ENCODE peak calls at places on chromosomes 12 and 14, in eight cellular contexts. One of them, this sample, is unnamed.

GRCh38 chr12:31491819-31492598 is 98.9 kb downstream of the DENND5B start:
- DNase-seq in OCI-LY7: no peak
- DNase-seq in hepatocyte: peak; percentile 39
- DNase-seq in upper lobe of left lung: no peak
- DNase-seq in fibroblast of lung: peak; percentile 94
- DNase-seq in CD8-positive, alpha-beta T cell: no peak
- DNase-seq in astrocyte: peak; percentile 93
- DNase-seq in GM13977: no peak
- DNase-seq in this sample: no peak

GRCh38 chr12:112606611-112607366 is 184.8 kb upstream of the RPH3A start:
- DNase-seq in OCI-LY7: peak; percentile 5
- DNase-seq in hepatocyte: no peak
- DNase-seq in upper lobe of left lung: no peak
- DNase-seq in fibroblast of lung: no peak
- DNase-seq in CD8-positive, alpha-beta T cell: no peak
- DNase-seq in astrocyte: no peak
- DNase-seq in GM13977: no peak
- DNase-seq in this sample: no peak

GRCh38 chr14:59451849-59452248 is 13.3 kb downstream of the GPR135 start:
- DNase-seq in OCI-LY7: no peak
- DNase-seq in hepatocyte: no peak
- DNase-seq in upper lobe of left lung: no peak
- DNase-seq in fibroblast of lung: no peak
- DNase-seq in CD8-positive, alpha-beta T cell: no peak
- DNase-seq in astrocyte: no peak
- DNase-seq in GM13977: no peak
- DNase-seq in this sample: no peak

GRCh38 chr12:2853626-2854025 is 3.2 kb downstream of the TEX52 start:
- DNase-seq in OCI-LY7: no peak
- DNase-seq in hepatocyte: peak; percentile 89
- DNase-seq in upper lobe of left lung: peak; percentile 86
- DNase-seq in fibroblast of lung: peak; percentile 63
- DNase-seq in CD8-positive, alpha-beta T cell: peak; percentile 55
- DNase-seq in astrocyte: peak; percentile 49
- DNase-seq in GM13977: peak; percentile 53
- DNase-seq in this sample: peak; percentile 23

GRCh38 chr12:57090924-57091632 is 2.2 kb downstream of the NAB2 start:
- DNase-seq in OCI-LY7: no peak
- DNase-seq in hepatocyte: no peak
- DNase-seq in upper lobe of left lung: peak; percentile 62
- DNase-seq in fibroblast of lung: peak; percentile 22
- DNase-seq in CD8-positive, alpha-beta T cell: no peak
- DNase-seq in astrocyte: no peak
- DNase-seq in GM13977: peak; percentile 3
- DNase-seq in this sample: no peak

GRCh38 chr14:30333934-30334333 is 225.0 kb upstream of the G2E3 start:
- DNase-seq in OCI-LY7: no peak
- DNase-seq in hepatocyte: no peak
- DNase-seq in upper lobe of left lung: no peak
- DNase-seq in fibroblast of lung: peak; percentile 14
- DNase-seq in CD8-positive, alpha-beta T cell: no peak
- DNase-seq in astrocyte: no peak
- DNase-seq in GM13977: no peak
- DNase-seq in this sample: no peak

GRCh38 chr12:26857465-26858176 is 24.6 kb upstream of the ITPR2 start:
- DNase-seq in OCI-LY7: no peak
- DNase-seq in hepatocyte: no peak
- DNase-seq in upper lobe of left lung: no peak
- DNase-seq in fibroblast of lung: no peak
- DNase-seq in CD8-positive, alpha-beta T cell: no peak
- DNase-seq in astrocyte: no peak
- DNase-seq in GM13977: no peak
- DNase-seq in this sample: no peak

GRCh38 chr12:13973981-13974380 is 7.4 kb downstream of the GRIN2B start:
- DNase-seq in OCI-LY7: no peak
- DNase-seq in hepatocyte: no peak
- DNase-seq in upper lobe of left lung: no peak
- DNase-seq in fibroblast of lung: no peak
- DNase-seq in CD8-positive, alpha-beta T cell: no peak
- DNase-seq in astrocyte: no peak
- DNase-seq in GM13977: no peak
- DNase-seq in this sample: no peak

GRCh38 chr12:47768323-47768811 is 4.7 kb upstream of the SLC48A1 start:
- DNase-seq in OCI-LY7: no peak
- DNase-seq in hepatocyte: no peak
- DNase-seq in upper lobe of left lung: no peak
- DNase-seq in fibroblast of lung: peak; percentile 74
- DNase-seq in CD8-positive, alpha-beta T cell: no peak
- DNase-seq in astrocyte: peak; percentile 54
- DNase-seq in GM13977: no peak
- DNase-seq in this sample: no peak

GRCh38 chr12:112032292-112032691 is 19.1 kb downstream of the ERP29 start:
- DNase-seq in OCI-LY7: no peak
- DNase-seq in hepatocyte: no peak
- DNase-seq in upper lobe of left lung: no peak
- DNase-seq in fibroblast of lung: no peak
- DNase-seq in CD8-positive, alpha-beta T cell: no peak
- DNase-seq in astrocyte: no peak
- DNase-seq in GM13977: no peak
- DNase-seq in this sample: no peak

GRCh38 chr12:53626702-53627169 is 554 bp upstream of the ATF7 start:
- DNase-seq in OCI-LY7: no peak
- DNase-seq in hepatocyte: no peak
- DNase-seq in upper lobe of left lung: no peak
- DNase-seq in fibroblast of lung: no peak
- DNase-seq in CD8-positive, alpha-beta T cell: no peak
- DNase-seq in astrocyte: no peak
- DNase-seq in GM13977: peak; percentile 32
- DNase-seq in this sample: no peak

GRCh38 chr12:125203145-125203765 is 138.0 kb downstream of the AACS start:
- DNase-seq in OCI-LY7: peak; percentile 75
- DNase-seq in hepatocyte: no peak
- DNase-seq in upper lobe of left lung: no peak
- DNase-seq in fibroblast of lung: no peak
- DNase-seq in CD8-positive, alpha-beta T cell: no peak
- DNase-seq in astrocyte: no peak
- DNase-seq in GM13977: peak; percentile 39
- DNase-seq in this sample: no peak
- TF ChIP-seq CTCF in OCI-LY7: peak; percentile 93
- TF ChIP-seq CTCF in hepatocyte: peak; percentile 48
- TF ChIP-seq CTCF in upper lobe of left lung: peak; percentile 39
- TF ChIP-seq CTCF in fibroblast of lung: peak; percentile 48
- TF ChIP-seq CTCF in CD8-positive, alpha-beta T cell: no peak
- TF ChIP-seq CTCF in astrocyte: peak; percentile 54
- TF ChIP-seq CTCF in GM13977: peak; percentile 58
- TF ChIP-seq CTCF in this sample: no peak

GRCh38 chr12:67413577-67413976 is 144.4 kb downstream of the CAND1 start:
- DNase-seq in OCI-LY7: no peak
- DNase-seq in hepatocyte: no peak
- DNase-seq in upper lobe of left lung: no peak
- DNase-seq in fibroblast of lung: no peak
- DNase-seq in CD8-positive, alpha-beta T cell: no peak
- DNase-seq in astrocyte: no peak
- DNase-seq in GM13977: no peak
- DNase-seq in this sample: no peak

GRCh38 chr12:67414011-67414715 is 145.0 kb downstream of the CAND1 start:
- DNase-seq in OCI-LY7: no peak
- DNase-seq in hepatocyte: no peak
- DNase-seq in upper lobe of left lung: no peak
- DNase-seq in fibroblast of lung: no peak
- DNase-seq in CD8-positive, alpha-beta T cell: no peak
- DNase-seq in astrocyte: no peak
- DNase-seq in GM13977: no peak
- DNase-seq in this sample: no peak

GRCh38 chr12:67419810-67420209 is 150.7 kb downstream of the CAND1 start:
- DNase-seq in OCI-LY7: no peak
- DNase-seq in hepatocyte: no peak
- DNase-seq in upper lobe of left lung: no peak
- DNase-seq in fibroblast of lung: no peak
- DNase-seq in CD8-positive, alpha-beta T cell: no peak
- DNase-seq in astrocyte: no peak
- DNase-seq in GM13977: no peak
- DNase-seq in this sample: no peak

GRCh38 chr12:67411562-67411961 is 142.4 kb downstream of the CAND1 start:
- DNase-seq in OCI-LY7: no peak
- DNase-seq in hepatocyte: no peak
- DNase-seq in upper lobe of left lung: no peak
- DNase-seq in fibroblast of lung: no peak
- DNase-seq in CD8-positive, alpha-beta T cell: no peak
- DNase-seq in astrocyte: no peak
- DNase-seq in GM13977: no peak
- DNase-seq in this sample: no peak

DNA sequence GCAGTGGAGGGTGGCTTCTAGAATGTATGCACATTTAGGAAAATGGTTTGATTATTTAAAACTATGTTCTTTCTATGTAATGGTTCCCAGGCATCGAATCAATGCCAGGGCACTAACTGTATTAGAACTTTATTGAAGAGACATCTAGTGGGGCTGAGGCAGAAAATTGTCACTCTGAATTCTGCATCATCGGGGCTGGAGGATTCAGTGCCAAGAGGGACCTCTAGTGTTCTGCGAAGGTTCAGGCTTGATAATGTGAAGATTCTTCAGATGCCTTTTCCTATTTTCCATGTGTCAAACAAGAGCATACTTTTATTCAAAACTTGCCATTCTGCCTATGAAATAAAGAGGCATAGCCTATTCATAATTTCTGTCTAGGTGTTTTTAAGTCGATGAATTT is 146.3 kb downstream of the CAND1 start:
- DNase-seq in OCI-LY7: peak; percentile 35
- DNase-seq in hepatocyte: no peak
- DNase-seq in upper lobe of left lung: no peak
- DNase-seq in fibroblast of lung: peak; percentile 37
- DNase-seq in CD8-positive, alpha-beta T cell: no peak
- DNase-seq in astrocyte: peak; percentile 27
- DNase-seq in GM13977: no peak
- DNase-seq in this sample: no peak
- TF ChIP-seq CTCF in OCI-LY7: peak; percentile 72
- TF ChIP-seq CTCF in hepatocyte: peak; percentile 39
- TF ChIP-seq CTCF in upper lobe of left lung: peak; percentile 14
- TF ChIP-seq CTCF in fibroblast of lung: peak; percentile 69
- TF ChIP-seq CTCF in CD8-positive, alpha-beta T cell: no peak
- TF ChIP-seq CTCF in astrocyte: peak; percentile 33
- TF ChIP-seq CTCF in GM13977: peak; percentile 47
- TF ChIP-seq CTCF in this sample: no peak

DNA sequence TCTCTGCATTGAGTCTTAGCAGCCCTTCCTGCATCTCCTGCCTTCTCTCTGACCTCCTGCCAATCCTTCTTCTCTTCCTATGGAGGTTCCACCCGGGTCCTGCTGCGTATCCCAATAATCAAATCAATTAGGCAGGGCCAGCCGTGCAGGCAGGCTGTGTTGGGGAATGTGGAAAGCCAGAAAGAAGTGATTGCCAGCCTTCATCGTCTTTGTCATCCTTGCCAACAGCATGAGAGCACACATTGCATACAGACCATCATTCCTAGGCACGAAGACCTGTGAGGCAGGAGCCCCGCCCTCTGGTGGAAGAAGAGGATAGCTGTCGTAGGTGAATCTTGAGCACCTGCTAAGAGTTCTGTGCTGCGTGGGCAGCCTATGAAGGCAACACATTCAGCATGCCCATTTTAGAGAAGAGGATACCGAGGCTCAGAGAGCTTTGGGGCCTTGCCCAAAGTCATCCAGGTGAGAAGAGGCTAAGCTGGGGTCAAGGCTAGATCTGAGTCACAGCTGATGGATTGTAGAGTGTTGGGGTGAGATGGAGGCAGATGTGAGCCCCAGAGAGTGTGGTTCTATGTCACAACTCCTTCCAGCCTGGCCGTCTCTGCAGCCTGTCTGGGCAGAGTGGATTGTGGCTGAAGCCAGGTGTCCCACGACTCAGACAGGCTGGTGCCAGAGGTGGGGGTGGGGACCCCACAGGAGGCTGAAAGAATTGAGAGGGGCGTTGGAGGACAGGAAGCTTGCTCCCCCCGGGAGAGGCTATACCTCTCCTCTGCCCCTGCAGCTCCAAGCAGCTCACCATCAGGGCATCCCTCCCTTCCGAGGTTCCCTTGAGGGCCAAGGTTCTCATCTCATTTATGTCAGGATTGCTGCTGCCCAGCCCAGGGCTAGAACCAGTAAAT is 12.7 kb downstream of the C14orf132 start:
- DNase-seq in OCI-LY7: peak; percentile 64
- DNase-seq in hepatocyte: no peak
- DNase-seq in upper lobe of left lung: no peak
- DNase-seq in fibroblast of lung: no peak
- DNase-seq in CD8-positive, alpha-beta T cell: peak; percentile 35
- DNase-seq in astrocyte: no peak
- DNase-seq in GM13977: peak; percentile 37
- DNase-seq in this sample: no peak
- TF ChIP-seq CTCF in OCI-LY7: peak; percentile 78
- TF ChIP-seq CTCF in hepatocyte: peak; percentile 17
- TF ChIP-seq CTCF in upper lobe of left lung: no peak
- TF ChIP-seq CTCF in fibroblast of lung: no peak
- TF ChIP-seq CTCF in CD8-positive, alpha-beta T cell: no peak
- TF ChIP-seq CTCF in astrocyte: peak; percentile 15
- TF ChIP-seq CTCF in GM13977: peak; percentile 15
- TF ChIP-seq CTCF in this sample: no peak

GRCh38 chr14:58129208-58129607 is 22.8 kb downstream of the ARMH4 start:
- DNase-seq in OCI-LY7: no peak
- DNase-seq in hepatocyte: no peak
- DNase-seq in upper lobe of left lung: no peak
- DNase-seq in fibroblast of lung: no peak
- DNase-seq in CD8-positive, alpha-beta T cell: no peak
- DNase-seq in astrocyte: no peak
- DNase-seq in GM13977: no peak
- DNase-seq in this sample: no peak
- TF ChIP-seq CTCF in OCI-LY7: no peak
- TF ChIP-seq CTCF in hepatocyte: peak; percentile 10
- TF ChIP-seq CTCF in upper lobe of left lung: no peak
- TF ChIP-seq CTCF in fibroblast of lung: no peak
- TF ChIP-seq CTCF in CD8-positive, alpha-beta T cell: no peak
- TF ChIP-seq CTCF in astrocyte: no peak
- TF ChIP-seq CTCF in GM13977: no peak
- TF ChIP-seq CTCF in this sample: no peak

GRCh38 chr12:30457621-30458289 is 237.9 kb downstream of the IPO8 start:
- DNase-seq in OCI-LY7: no peak
- DNase-seq in hepatocyte: peak; percentile 71
- DNase-seq in upper lobe of left lung: no peak
- DNase-seq in fibroblast of lung: peak; percentile 74
- DNase-seq in CD8-positive, alpha-beta T cell: no peak
- DNase-seq in astrocyte: peak; percentile 67
- DNase-seq in GM13977: no peak
- DNase-seq in this sample: no peak
- TF ChIP-seq CTCF in OCI-LY7: peak; percentile 45
- TF ChIP-seq CTCF in hepatocyte: peak; percentile 51
- TF ChIP-seq CTCF in upper lobe of left lung: no peak
- TF ChIP-seq CTCF in fibroblast of lung: peak; percentile 40
- TF ChIP-seq CTCF in CD8-positive, alpha-beta T cell: no peak
- TF ChIP-seq CTCF in astrocyte: peak; percentile 33
- TF ChIP-seq CTCF in GM13977: no peak
- TF ChIP-seq CTCF in this sample: no peak

DNA sequence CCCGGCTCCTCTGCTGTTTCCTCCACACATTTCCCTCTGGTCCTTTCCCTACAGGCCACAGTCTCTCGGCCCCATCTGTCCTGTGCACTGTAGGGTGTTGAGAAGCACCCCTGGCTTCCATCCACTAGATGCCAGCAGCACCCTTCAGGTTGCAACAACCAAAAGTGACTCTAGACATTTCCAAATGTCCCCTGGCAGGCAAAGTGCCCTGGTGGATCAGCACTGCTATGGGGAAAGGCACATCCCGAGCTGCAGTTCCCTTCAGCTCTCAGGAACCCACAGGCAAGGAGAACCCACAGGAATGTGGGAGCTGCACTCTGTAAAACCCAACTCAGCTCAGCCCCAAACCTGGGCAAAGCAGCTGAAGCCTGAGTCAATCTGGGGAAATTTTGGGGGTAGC is 77.0 kb downstream of the RBM19 start:
- DNase-seq in OCI-LY7: no peak
- DNase-seq in hepatocyte: no peak
- DNase-seq in upper lobe of left lung: no peak
- DNase-seq in fibroblast of lung: peak; percentile 60
- DNase-seq in CD8-positive, alpha-beta T cell: no peak
- DNase-seq in astrocyte: peak; percentile 46
- DNase-seq in GM13977: no peak
- DNase-seq in this sample: no peak
- TF ChIP-seq CTCF in OCI-LY7: no peak
- TF ChIP-seq CTCF in hepatocyte: no peak
- TF ChIP-seq CTCF in upper lobe of left lung: no peak
- TF ChIP-seq CTCF in fibroblast of lung: no peak
- TF ChIP-seq CTCF in CD8-positive, alpha-beta T cell: no peak
- TF ChIP-seq CTCF in astrocyte: no peak
- TF ChIP-seq CTCF in GM13977: no peak
- TF ChIP-seq CTCF in this sample: no peak

This sample was measured in natural killer cell.